ENCODE peak calls at places on chromosome 20, in seven cellular contexts. M is heart right ventricle, H is HFFc6, O is anterior cingulate cortex, Y is NCI-H1105, P is H54, V is AG08396. S is an unnamed sample.
A peak's percentile ranks its signal among the peaks of the same experiment; 100 is the strongest.

GRCh38 chr20:38731738-38732113 is 7.4 kb downstream of the SLC32A1 start:
- DNase-seq in M (no peak), H (no peak), O (no peak), Y (no peak), P (no peak), V (no peak), S (no peak)

GRCh38 chr20:4657096-4657495 is 64.6 kb upstream of the PRND start:
- DNase-seq in M (no peak), H (no peak), O (no peak), Y (no peak), P (no peak), V (no peak), S (no peak)

GRCh38 chr20:11373391-11373790 is 544.3 kb upstream of the BTBD3 start:
- DNase-seq in M (peak; percentile 3), H (no peak), O (peak; percentile 6), Y (peak; percentile 26), P (no peak), V (no peak), S (no peak)

GRCh38 chr20:61565791-61566190 is 313.7 kb downstream of the CDH4 start:
- DNase-seq in M (no peak), H (no peak), O (no peak), Y (no peak), P (no peak), V (no peak), S (no peak)

GRCh38 chr20:57278457-57278856 is 12.0 kb upstream of the BMP7 start:
- DNase-seq in M (no peak), H (no peak), O (no peak), Y (no peak), P (no peak), V (no peak), S (no peak)

GRCh38 chr20:26276811-26277210 is 580.2 kb upstream of the ZNF337 start:
- DNase-seq in M (no peak), H (no peak), O (no peak), Y (no peak), P (no peak), V (peak; percentile 5), S (no peak)

GRCh38 chr20:38131588-38132121 is 33.4 kb downstream of the TGM2 start:
- DNase-seq in M (no peak), H (peak; percentile 58), O (no peak), Y (no peak), P (no peak), V (no peak), S (peak; percentile 72)

GRCh38 chr20:36572701-36573102 is 695 bp upstream of the TGIF2 start:
- DNase-seq in M (no peak), H (peak; percentile 36), O (peak; percentile 12), Y (no peak), P (no peak), V (no peak), S (no peak)

GRCh38 chr20:53343433-53343832 is 250.2 kb downstream of the ZNF217 start:
- DNase-seq in M (no peak), H (no peak), O (no peak), Y (peak; percentile 79), P (no peak), V (no peak), S (no peak)

GRCh38 chr20:52132337-52132736 is 59.2 kb downstream of the ZFP64 start:
- DNase-seq in M (no peak), H (no peak), O (no peak), Y (no peak), P (no peak), V (no peak), S (no peak)

GRCh38 chr20:23655551-23656211 is 17.9 kb upstream of the CST3 start:
- DNase-seq in M (peak; percentile 70), H (no peak), O (peak; percentile 75), Y (no peak), P (no peak), V (no peak), S (peak; percentile 25)

GRCh38 chr20:44742304-44743079 is 3.2 kb upstream of the KCNK15 start:
- DNase-seq in M (no peak), H (no peak), O (no peak), Y (no peak), P (no peak), V (no peak), S (no peak)

GRCh38 chr20:47574616-47575401 is 73.1 kb downstream of the NCOA3 start:
- DNase-seq in M (no peak), H (no peak), O (no peak), Y (peak; percentile 31), P (no peak), V (no peak), S (no peak)

GRCh38 chr20:4160761-4161305 is 145.5 kb upstream of the RNF24 start:
- DNase-seq in M (peak; percentile 43), H (no peak), O (peak; percentile 48), Y (no peak), P (no peak), V (no peak), S (no peak)

GRCh38 chr20:63628246-63628975 is 1.5 kb upstream of the GMEB2 start:
- DNase-seq in M (peak; percentile 75), H (peak; percentile 66), O (no peak), Y (peak; percentile 81), P (no peak), V (peak; percentile 70), S (peak; percentile 57)

GRCh38 chr20:57774111-57774880 is 64.5 kb upstream of the PMEPA1 start:
- DNase-seq in M (no peak), H (no peak), O (no peak), Y (no peak), P (no peak), V (no peak), S (no peak)

GRCh38 chr20:11379257-11380011 is 538.3 kb upstream of the BTBD3 start:
- DNase-seq in M (no peak), H (no peak), O (no peak), Y (no peak), P (no peak), V (no peak), S (peak; percentile 31)

GRCh38 chr20:50421356-50422340 is 88.5 kb upstream of the PTPN1 start:
- DNase-seq in M (no peak), H (no peak), O (no peak), Y (no peak), P (no peak), V (no peak), S (peak; percentile 95)

GRCh38 chr20:922781-923180 is 6.6 kb upstream of the ANGPT4 start:
- DNase-seq in M (no peak), H (no peak), O (no peak), Y (no peak), P (no peak), V (no peak), S (no peak)

GRCh38 chr20:12012241-12013222 is 94.8 kb downstream of the BTBD3 start:
- DNase-seq in M (peak; percentile 18), H (peak; percentile 41), O (no peak), Y (no peak), P (peak; percentile 42), V (peak; percentile 64), S (peak; percentile 60)

GRCh38 chr20:58703765-58704331 is 11.2 kb downstream of the NPEPL1 start:
- DNase-seq in M (no peak), H (no peak), O (no peak), Y (no peak), P (no peak), V (no peak), S (no peak)

S was measured in trophoblast cell.